ENCODE peak calls at places on chromosomes 3 and 15, in eight cellular contexts. F is heart left ventricle; X is CD8-positive, alpha-beta T cell; U is CD8-positive, alpha-beta memory T cell; C is body of pancreas; Y is DND-41; A is neuronal stem cell; T is fibroblast of lung. S is an unnamed sample. For H3K4me1 and H3K27me3, the result is how much of the 10 kb centered on the place peaks cover.

GRCh38 chr3:46496745-46497555 is 826 bp upstream of the RTP3 start:
- DNase-seq in T (no peak), F (no peak), U (peak), C (no peak), Y (peak), X (peak), A (no peak), S (no peak)

GRCh38 chr3:119360046-119360445 is 65.9 kb downstream of the ARHGAP31 start:
- DNase-seq in X (no peak), U (no peak), T (peak), C (no peak), Y (no peak), A (no peak), F (no peak), S (no peak)

GRCh38 chr3:27556854-27557253 is 72.7 kb upstream of the SLC4A7 start:
- DNase-seq in U (no peak), C (no peak), A (no peak), X (no peak), T (peak), Y (no peak), F (no peak), S (no peak)

GRCh38 chr3:112699436-112699978 is 58.6 kb upstream of the CCDC80 start:
- DNase-seq in F (no peak), T (peak), A (no peak), X (no peak), Y (no peak), U (no peak), C (no peak), S (no peak)

GRCh38 chr3:40821316-40821715 is 296.6 kb downstream of the ZNF621 start:
- DNase-seq in Y (no peak), C (no peak), X (no peak), T (no peak), A (no peak), U (no peak), F (no peak), S (no peak)

GRCh38 chr15:62059108-62059817 is 984 bp downstream of the VPS13C start:
- DNase-seq in U (no peak), X (no peak), C (no peak), F (no peak), Y (no peak), T (no peak), A (no peak), S (no peak)

GRCh38 chr3:8712045-8712870 is 21.3 kb upstream of the CAV3 start:
- DNase-seq in X (no peak), A (no peak), U (no peak), Y (no peak), C (no peak), T (peak), F (no peak), S (no peak)

GRCh38 chr3:169664034-169664820 is 715 bp upstream of the MECOM start:
- DNase-seq in A (peak), Y (no peak), U (no peak), T (no peak), X (no peak), F (peak), C (peak), S (peak)

GRCh38 chr3:156253150-156253549 is 132.8 kb downstream of the KCNAB1 start:
- DNase-seq in U (no peak), F (no peak), Y (no peak), A (no peak), T (no peak), X (no peak), C (no peak), S (no peak)

GRCh38 chr15:32781781-32782180 is 64.0 kb downstream of the GREM1 start:
- DNase-seq in Y (no peak), X (no peak), C (no peak), A (no peak), U (no peak), F (no peak), T (peak), S (no peak)

GRCh38 chr15:78085928-78086327 is 6.4 kb upstream of the SH2D7 start:
- DNase-seq in C (no peak), X (no peak), Y (no peak), A (no peak), U (no peak), F (no peak), T (peak), S (no peak)

GRCh38 chr15:65393557-65393956 is 15.8 kb upstream of the IGDCC3 start:
- DNase-seq in A (no peak), T (no peak), Y (no peak), F (no peak), U (no peak), X (no peak), C (no peak), S (no peak)

GRCh38 chr3:179591313-179591712 is 13.1 kb downstream of the MRPL47 start:
- DNase-seq in A (no peak), T (no peak), Y (no peak), F (no peak), X (no peak), U (no peak), C (no peak), S (no peak)

GRCh38 chr15:76533060-76533955 is 196.7 kb downstream of the ISL2 start:
- DNase-seq in X (no peak), T (no peak), U (no peak), C (no peak), F (no peak), A (no peak), Y (no peak), S (no peak)

GRCh38 chr15:70248116-70249025 is 150.7 kb upstream of the TLE3 start:
- DNase-seq in X (no peak), C (no peak), Y (peak), F (no peak), U (no peak), T (no peak), A (no peak), S (no peak)

GRCh38 chr15:33547876-33548275 is 237.1 kb downstream of the RYR3 start:
- DNase-seq in Y (peak), X (no peak), C (peak), F (peak), A (peak), U (no peak), T (peak), S (peak)

GRCh38 chr15:99306694-99307338 is 55.5 kb downstream of the LRRC28 start:
- DNase-seq in A (peak), F (peak), Y (no peak), X (no peak), U (no peak), T (peak), C (peak), S (no peak)

GRCh38 chr3:41700155-41700554 is 261.7 kb downstream of the ULK4 start:
- DNase-seq in T (no peak), F (no peak), C (no peak), Y (no peak), X (no peak), U (no peak), A (no peak), S (no peak)

GRCh38 chr15:89810837-89811236 is 3.8 kb downstream of the ANPEP start:
- DNase-seq in C (no peak), X (no peak), A (no peak), T (no peak), F (no peak), Y (no peak), U (no peak), S (no peak)

GRCh38 chr3:117761992-117762944 is 1052.7 kb downstream of the TUSC7 start:
- DNase-seq in F (no peak), A (no peak), X (no peak), C (no peak), Y (no peak), U (no peak), T (peak), S (no peak)

GRCh38 chr3:72601049-72601448 is 247.2 kb downstream of the SHQ1 start:
- DNase-seq in C (no peak), X (no peak), A (no peak), Y (no peak), F (no peak), U (no peak), T (no peak), S (no peak)

GRCh38 chr15:67085237-67085817 is 19.9 kb downstream of the SMAD3 start:
- DNase-seq in U (no peak), A (no peak), C (no peak), X (no peak), T (no peak), Y (no peak), F (no peak), S (no peak)

GRCh38 chr15:67082007-67082536 is 16.7 kb downstream of the SMAD3 start:
- DNase-seq in Y (no peak), U (no peak), X (no peak), F (no peak), A (no peak), T (no peak), C (peak), S (no peak)

GRCh38 chr15:67084561-67084960 is 19.2 kb downstream of the SMAD3 start:
- DNase-seq in X (no peak), T (no peak), Y (no peak), F (no peak), A (no peak), U (no peak), C (no peak), S (no peak)

GRCh38 chr15:67080900-67081431 is 15.6 kb downstream of the SMAD3 start:
- DNase-seq in T (peak), C (no peak), F (peak), U (no peak), X (no peak), A (no peak), Y (no peak), S (peak)

GRCh38 chr15:67083135-67083766 is 17.8 kb downstream of the SMAD3 start:
- DNase-seq in Y (no peak), A (no peak), T (no peak), C (no peak), F (no peak), X (no peak), U (no peak), S (no peak)
- H3K4me1 ChIP-seq in Y (under half), A (under half), T (half or more), C (half or more), F (half or more), X (half or more), U (half or more), S (under half)

GRCh38 chr3:53154731-53155320 is 6.2 kb upstream of the PRKCD start:
- DNase-seq in A (no peak), Y (no peak), C (peak), U (no peak), T (no peak), F (no peak), X (no peak), S (no peak)
- H3K27me3 ChIP-seq in A (half or more), Y (under half), C (under half), U (under half), T (under half), F (under half), X (under half), S (under half)

GRCh38 chr15:63072023-63072650 is 29.6 kb downstream of the TPM1 start:
- DNase-seq in A (no peak), X (no peak), U (no peak), T (peak), F (no peak), Y (no peak), C (no peak), S (no peak)

GRCh38 chr15:63071288-63071909 is 28.9 kb downstream of the TPM1 start:
- DNase-seq in Y (no peak), F (no peak), X (no peak), C (no peak), T (peak), A (no peak), U (no peak), S (no peak)

GRCh38 chr15:63075072-63075995 is 32.8 kb downstream of the TPM1 start:
- DNase-seq in C (no peak), T (peak), F (no peak), X (no peak), U (no peak), Y (no peak), A (no peak), S (no peak)

GRCh38 chr15:63072809-63073277 is 30.3 kb downstream of the TPM1 start:
- DNase-seq in T (peak), Y (no peak), X (no peak), C (no peak), F (no peak), A (no peak), U (no peak), S (no peak)

DNA sequence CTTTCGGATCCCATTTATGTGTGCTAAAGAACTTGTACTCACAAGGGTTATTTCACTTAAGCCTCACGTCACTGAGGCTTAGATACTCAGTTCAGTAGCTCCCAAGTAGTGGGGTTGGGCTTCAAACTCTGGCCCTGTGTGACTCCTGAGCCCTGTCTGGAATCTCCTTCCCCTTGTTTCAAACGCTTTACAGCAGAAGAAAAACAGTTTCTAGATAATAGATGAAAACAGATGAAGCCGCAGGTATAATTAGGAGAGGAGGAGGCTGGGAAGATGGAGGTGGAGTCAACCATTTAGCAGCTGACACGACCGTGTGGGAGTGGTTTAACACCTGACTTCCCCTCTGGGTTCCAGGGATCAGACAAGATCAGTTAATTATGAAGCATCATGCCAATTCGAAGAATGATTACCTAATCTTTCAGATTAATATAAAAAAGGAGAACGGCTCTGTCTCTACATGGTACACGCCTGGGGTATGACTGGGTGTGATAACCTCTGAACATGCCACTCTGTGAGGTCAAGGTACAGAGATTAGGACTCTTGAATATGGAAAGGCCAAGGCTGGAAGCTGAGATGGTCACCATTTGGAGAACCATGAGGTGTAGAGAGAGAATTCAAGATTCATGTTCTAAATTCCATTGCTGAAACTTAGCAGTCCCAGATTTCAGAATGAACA is 31.1 kb downstream of the TPM1 start:
- DNase-seq in C (no peak), A (no peak), F (no peak), U (no peak), X (no peak), T (peak), Y (no peak), S (no peak)
- H3K4me1 ChIP-seq in C (under half), A (under half), F (under half), U (under half), X (under half), T (under half), Y (under half), S (under half)

GRCh38 chr3:15271785-15272381 is 60.5 kb downstream of the SH3BP5 start:
- DNase-seq in F (peak), U (peak), X (peak), A (no peak), Y (peak), T (no peak), C (no peak), S (peak)

GRCh38 chr3:15272431-15273196 is 59.8 kb downstream of the SH3BP5 start:
- DNase-seq in Y (no peak), C (no peak), A (no peak), X (no peak), U (peak), T (no peak), F (peak), S (no peak)

GRCh38 chr3:15271030-15271429 is 61.4 kb downstream of the SH3BP5 start:
- DNase-seq in U (no peak), C (no peak), T (no peak), F (peak), X (no peak), Y (no peak), A (no peak), S (no peak)

GRCh38 chr3:15276028-15276717 is 56.2 kb downstream of the SH3BP5 start:
- DNase-seq in C (no peak), F (no peak), U (no peak), Y (peak), T (peak), A (no peak), X (no peak), S (no peak)

DNA sequence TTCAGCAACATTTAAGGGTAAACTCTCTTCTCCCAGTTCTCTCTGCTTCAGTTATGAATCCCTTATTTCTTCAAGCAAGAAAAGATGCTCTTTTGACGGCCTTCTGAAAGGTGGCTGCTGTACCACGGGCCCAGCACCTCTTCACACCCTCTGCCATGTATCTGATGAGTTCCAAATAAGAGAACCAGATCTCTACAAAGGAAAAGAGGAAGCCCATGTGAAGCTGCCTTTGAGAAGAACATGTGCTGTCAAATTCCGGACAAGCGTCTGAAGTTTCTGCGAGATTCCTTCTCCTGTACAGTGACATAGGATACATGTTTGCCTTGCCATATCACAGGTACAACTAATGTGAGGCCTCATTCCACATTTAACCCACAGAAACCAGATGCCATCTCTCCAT is 59.2 kb downstream of the SH3BP5 start:
- DNase-seq in T (no peak), X (no peak), U (no peak), F (no peak), Y (no peak), C (no peak), A (no peak), S (no peak)
- H3K27me3 ChIP-seq in T (under half), X (under half), U (under half), F (under half), Y (under half), C (under half), A (under half), S (under half)

GRCh38 chr15:40332138-40332781 is 8.5 kb downstream of the CCDC9B start:
- DNase-seq in X (no peak), U (no peak), C (no peak), T (no peak), F (no peak), Y (no peak), A (no peak), S (no peak)

GRCh38 chr15:40331637-40332036 is 8.1 kb downstream of the INAFM2 start:
- DNase-seq in F (no peak), Y (no peak), A (no peak), C (no peak), T (no peak), U (no peak), X (no peak), S (no peak)

GRCh38 chr15:40329804-40330203 is 6.3 kb downstream of the INAFM2 start:
- DNase-seq in C (no peak), X (no peak), U (no peak), F (no peak), Y (no peak), T (no peak), A (no peak), S (no peak)

GRCh38 chr15:40330368-40330836 is 6.9 kb downstream of the INAFM2 start:
- DNase-seq in Y (no peak), T (peak), U (no peak), C (no peak), X (no peak), A (no peak), F (peak), S (peak)

DNA sequence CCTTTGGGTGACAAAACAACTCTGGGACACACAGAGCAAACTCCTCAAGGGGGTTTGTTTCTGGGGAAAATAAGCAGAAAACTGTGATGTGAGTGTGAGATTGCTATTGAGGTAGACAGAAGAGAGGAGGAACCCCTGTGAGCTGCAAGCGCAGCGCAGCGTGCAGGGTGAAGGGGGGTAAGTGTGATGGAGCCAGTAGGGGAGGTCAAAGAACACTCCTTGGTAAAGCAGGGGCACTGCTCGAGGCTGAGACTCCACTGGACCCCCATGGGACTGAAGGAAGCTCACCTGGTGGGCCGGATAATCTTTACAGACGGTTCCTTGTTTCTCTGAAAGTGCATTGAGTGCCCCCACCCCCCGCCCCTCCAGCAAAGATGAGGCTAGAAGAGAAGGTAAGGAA is 7.5 kb downstream of the INAFM2 start:
- DNase-seq in C (no peak), X (no peak), Y (no peak), U (no peak), F (no peak), A (no peak), T (no peak), S (no peak)
- H3K4me1 ChIP-seq in C (half or more), X (under half), Y (under half), U (under half), F (half or more), A (under half), T (under half), S (under half)

GRCh38 chr3:56288258-56288657 is 180.0 kb downstream of the ERC2 start:
- DNase-seq in U (no peak), X (no peak), A (no peak), T (no peak), F (no peak), Y (no peak), C (no peak), S (no peak)
- H3K27me3 ChIP-seq in U (under half), X (under half), A (under half), T (under half), F (under half), Y (under half), C (under half), S (under half)

S was measured in right cardiac atrium.